ENCODE peak calls at places on chromosomes 4 and X, in five cellular contexts. C is GM12865; U is K562; D is choroid plexus epithelial cell; I is activated CD8-positive, alpha-beta T cell treated with anti-CD3 and anti-CD28 coated beads for 36 hours. Z is an unnamed sample.

GRCh38 chr4:78337216-78337615 is 214.4 kb upstream of the ANXA3 start:
- DNase-seq in I (no peak), D (peak), C (no peak), U (no peak), Z (no peak)

GRCh38 chrX:51834076-51834475 is 59.3 kb upstream of the MAGED1 start:
- DNase-seq in U (no peak), C (no peak), D (no peak), I (no peak), Z (no peak)

GRCh38 chr4:72031868-72032619 is at the start of gene NPFFR2:
- DNase-seq in C (no peak), I (no peak), D (no peak), U (peak), Z (no peak)

GRCh38 chr4:69485130-69485529 is 10.6 kb downstream of the UGT2B4 start:
- DNase-seq in I (no peak), C (no peak), D (no peak), U (no peak), Z (no peak)

GRCh38 chr4:109209647-109210046 is 92.8 kb downstream of the COL25A1 start:
- DNase-seq in U (no peak), C (no peak), D (no peak), I (no peak), Z (no peak)

GRCh38 chr4:40627540-40627939 is 2.1 kb downstream of the RBM47 start:
- DNase-seq in D (no peak), C (no peak), U (no peak), I (no peak), Z (no peak)

GRCh38 chr4:97953171-97953570 is 190.1 kb downstream of the STPG2 start:
- DNase-seq in I (no peak), U (no peak), D (no peak), C (no peak), Z (no peak)

GRCh38 chr4:38601244-38601915 is 62.6 kb upstream of the KLF3 start:
- DNase-seq in U (no peak), I (no peak), D (peak), C (no peak), Z (no peak)

GRCh38 chrX:38061335-38061734 is 55.0 kb downstream of the SYTL5 start:
- DNase-seq in U (no peak), C (no peak), D (no peak), I (no peak), Z (no peak)

GRCh38 chr4:119731778-119732177 is 103.2 kb upstream of the PDE5A start:
- DNase-seq in U (no peak), C (no peak), D (no peak), I (no peak), Z (no peak)

GRCh38 chr4:87188932-87189331 is 31.5 kb downstream of the KLHL8 start:
- DNase-seq in I (no peak), C (no peak), D (no peak), U (no peak), Z (no peak)

GRCh38 chrX:1453390-1453783 is 678 bp upstream of the ASMTL start:
- DNase-seq in I (no peak), C (no peak), U (no peak), D (no peak), Z (no peak)

GRCh38 chr4:127509155-127509554 is 123.6 kb upstream of the INTU start:
- DNase-seq in I (no peak), D (peak), U (no peak), C (no peak), Z (no peak)

GRCh38 chr4:110515676-110516075 is 39.7 kb downstream of the ENPEP start:
- DNase-seq in U (no peak), C (no peak), I (no peak), D (peak), Z (no peak)

GRCh38 chrX:21741378-21741777 is 16.5 kb downstream of the SMPX start:
- DNase-seq in U (no peak), I (no peak), C (no peak), D (no peak), Z (no peak)

GRCh38 chr4:24642941-24643628 is 58.7 kb upstream of the DHX15 start:
- DNase-seq in C (no peak), U (no peak), D (peak), I (no peak), Z (no peak)

GRCh38 chr4:23956601-23957364 is 66.9 kb upstream of the PPARGC1A start:
- DNase-seq in C (no peak), I (no peak), U (no peak), D (no peak), Z (no peak)

GRCh38 chr4:88809561-88810219 is 112.1 kb upstream of the NAP1L5 start:
- DNase-seq in U (no peak), D (no peak), I (no peak), C (no peak), Z (no peak)

GRCh38 chr4:76984127-76984526 is 34.6 kb downstream of the SEPTIN11 start:
- DNase-seq in U (peak), C (peak), D (peak), I (no peak), Z (no peak)

GRCh38 chr4:20944961-20945360 is 244.7 kb downstream of the PACRGL start:
- DNase-seq in D (no peak), U (no peak), C (no peak), I (no peak), Z (no peak)

GRCh38 chr4:79528241-79528706 is 120.2 kb upstream of the GK2 start:
- DNase-seq in D (peak), I (peak), C (no peak), U (no peak), Z (no peak)

GRCh38 chr4:74970577-74970976 is 37.7 kb downstream of the PARM1 start:
- DNase-seq in C (no peak), U (no peak), D (no peak), I (no peak), Z (no peak)

GRCh38 chr4:74968456-74969164 is 35.7 kb downstream of the PARM1 start:
- DNase-seq in D (no peak), U (no peak), I (no peak), C (peak), Z (no peak)

GRCh38 chr4:74967324-74967723 is 34.4 kb downstream of the PARM1 start:
- DNase-seq in I (no peak), U (no peak), D (no peak), C (no peak), Z (no peak)

GRCh38 chr4:74975082-74975481 is 42.2 kb downstream of the PARM1 start:
- DNase-seq in C (peak), D (no peak), I (no peak), U (no peak), Z (no peak)

DNA sequence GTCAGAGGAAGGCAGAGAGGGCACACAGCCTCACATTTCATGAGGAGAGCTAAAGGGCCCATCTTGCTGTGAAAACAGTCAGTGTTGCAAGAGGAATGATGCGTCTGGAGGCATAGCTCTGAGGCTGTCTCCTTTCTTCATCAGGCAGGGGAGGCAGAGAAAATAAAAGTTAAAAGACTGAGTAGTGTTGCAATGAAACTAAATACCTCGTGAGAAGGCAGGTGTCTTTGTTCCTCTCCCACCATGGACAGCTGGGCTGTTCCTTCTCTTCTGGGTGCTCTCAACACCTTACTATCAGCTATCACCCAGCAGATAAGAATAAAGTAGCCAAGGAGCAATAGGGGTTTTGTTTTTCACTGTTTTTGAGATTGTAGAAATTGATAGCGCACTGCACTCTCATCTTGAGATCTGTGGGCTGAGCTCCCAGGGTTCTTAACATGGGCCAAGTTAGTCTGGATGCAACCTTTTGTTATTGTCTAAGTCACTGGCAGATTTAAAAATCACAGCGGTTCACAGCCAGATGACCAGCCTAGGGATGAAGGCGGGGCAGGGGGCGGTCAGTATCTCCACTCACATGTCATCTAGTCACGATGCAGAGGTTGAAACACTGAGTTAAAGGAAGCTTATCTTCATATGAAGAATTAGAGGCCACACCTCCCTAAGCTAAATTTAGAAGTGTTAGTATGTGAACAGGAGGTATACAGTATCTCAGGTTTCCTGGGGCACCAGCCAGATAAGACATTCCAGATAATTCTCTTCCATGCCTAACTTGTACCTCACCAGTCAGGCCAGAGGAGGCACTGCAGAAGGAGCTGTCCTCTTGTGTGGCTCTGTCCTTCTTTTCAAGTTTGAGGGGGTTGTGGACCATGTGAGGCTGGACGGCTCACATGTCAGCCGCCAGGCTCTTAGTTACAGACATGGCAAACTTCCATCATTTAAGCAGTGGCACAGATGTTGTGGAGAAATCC is 36.9 kb downstream of the PARM1 start:
- DNase-seq in U (no peak), I (no peak), C (no peak), D (no peak), Z (no peak)
- TF ChIP-seq CTCF in U (no peak), I (no peak), C (no peak), D (no peak), Z (no peak)

GRCh38 chrX:45632506-45632905 is 431.8 kb upstream of the DIPK2B start:
- DNase-seq in C (no peak), U (no peak), I (no peak), D (no peak), Z (no peak)
- TF ChIP-seq CTCF in C (no peak), U (peak), I (no peak), D (no peak), Z (no peak)

DNA sequence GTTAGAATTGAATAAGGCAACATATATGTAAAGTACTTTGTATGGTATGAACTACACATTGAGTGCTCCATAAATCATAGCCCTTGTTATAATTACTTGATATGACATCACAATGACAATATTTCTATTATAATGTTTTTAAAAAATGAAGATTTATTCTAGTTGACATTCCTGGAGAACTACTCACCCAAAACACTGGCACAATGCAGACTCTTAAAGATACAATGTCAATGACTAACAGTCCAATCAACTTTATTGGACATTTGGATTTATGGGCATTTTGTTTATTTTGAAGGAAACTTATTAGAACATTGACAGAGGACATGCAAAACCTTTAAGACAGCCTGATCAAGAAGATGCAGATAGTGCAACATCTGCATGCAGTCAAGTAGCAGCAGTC is 55.3 kb downstream of the ASB9 start:
- DNase-seq in C (no peak), D (no peak), I (no peak), U (no peak), Z (no peak)
- TF ChIP-seq CTCF in C (no peak), D (no peak), I (no peak), U (no peak), Z (no peak)

GRCh38 chrX:39477438-39478120 is 620.2 kb downstream of the BCOR start:
- DNase-seq in U (peak), D (no peak), C (peak), I (peak), Z (peak)
- TF ChIP-seq CTCF in U (peak), D (no peak), C (peak), I (peak), Z (no peak)

DNA sequence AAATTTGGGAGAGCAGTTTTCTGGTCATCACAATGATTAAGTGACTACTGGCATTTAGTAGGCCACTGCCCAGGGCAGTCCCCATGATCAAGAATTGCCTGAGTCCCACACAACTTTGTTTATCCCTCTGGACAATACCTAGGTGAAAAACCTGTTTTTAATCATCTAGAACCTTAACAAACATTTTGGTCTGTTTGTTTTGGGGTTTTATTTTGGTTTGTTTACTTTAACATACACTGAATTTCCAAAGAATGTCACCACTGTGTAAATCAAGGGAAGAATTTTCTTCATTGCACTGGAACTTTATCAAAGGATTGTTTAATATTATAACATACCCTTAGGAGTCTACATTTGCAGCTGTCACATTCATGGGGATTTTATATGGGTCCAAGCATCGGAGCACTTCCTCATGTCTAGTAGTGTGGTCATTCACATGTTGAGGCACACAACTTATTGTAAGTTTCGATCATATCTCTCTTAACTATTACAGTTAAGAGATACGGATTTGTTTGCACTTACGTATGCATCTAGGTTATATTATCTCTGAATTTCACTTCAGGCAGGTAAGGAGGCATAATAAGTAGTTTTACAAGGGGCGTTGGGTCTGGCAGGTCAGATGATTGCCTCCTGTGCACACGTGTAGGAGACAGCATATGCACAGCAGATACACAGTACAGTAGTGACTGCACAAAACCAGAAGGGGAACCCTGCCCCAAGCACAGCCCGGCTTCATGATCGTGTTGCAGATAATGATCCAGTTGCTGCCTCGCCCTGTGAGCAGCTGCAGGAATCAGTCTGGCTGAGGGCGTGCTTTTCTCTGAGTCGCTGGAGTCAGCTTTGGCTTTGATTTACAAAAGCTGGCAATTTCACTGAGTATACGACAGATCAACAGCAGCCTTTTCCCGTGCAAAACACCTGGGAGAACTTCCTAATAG is 302.8 kb upstream of the GATB start:
- DNase-seq in U (no peak), C (no peak), D (no peak), I (peak), Z (peak)
- TF ChIP-seq CTCF in U (no peak), C (no peak), D (no peak), I (no peak), Z (no peak)

GRCh38 chrX:47222776-47223350 is 4.4 kb downstream of the CDK16 start:
- DNase-seq in U (peak), I (no peak), C (no peak), D (no peak), Z (no peak)
- TF ChIP-seq CTCF in U (no peak), I (no peak), C (no peak), D (no peak), Z (no peak)

DNA sequence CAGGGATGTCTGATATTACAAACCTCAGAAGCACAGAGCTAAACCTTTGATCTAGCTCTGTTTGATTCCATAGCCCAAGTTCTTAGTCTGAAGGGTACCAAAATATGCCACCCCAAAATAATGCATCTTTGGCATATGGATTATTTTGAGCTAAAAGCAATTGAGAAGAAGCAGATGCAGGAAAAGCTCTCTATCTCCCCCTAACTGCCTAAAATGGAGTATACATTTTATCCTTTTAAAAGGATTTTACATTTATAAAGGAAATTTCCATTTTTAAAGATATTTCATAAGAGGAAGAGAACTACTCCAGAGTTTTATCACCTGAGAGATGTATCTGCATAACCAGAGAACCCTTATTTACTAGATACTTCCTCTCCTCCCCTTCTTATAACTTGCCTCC is 158.7 kb downstream of the ZNF674 start:
- DNase-seq in I (no peak), D (peak), C (no peak), U (no peak), Z (no peak)
- TF ChIP-seq CTCF in I (peak), D (peak), C (peak), U (peak), Z (no peak)

DNA sequence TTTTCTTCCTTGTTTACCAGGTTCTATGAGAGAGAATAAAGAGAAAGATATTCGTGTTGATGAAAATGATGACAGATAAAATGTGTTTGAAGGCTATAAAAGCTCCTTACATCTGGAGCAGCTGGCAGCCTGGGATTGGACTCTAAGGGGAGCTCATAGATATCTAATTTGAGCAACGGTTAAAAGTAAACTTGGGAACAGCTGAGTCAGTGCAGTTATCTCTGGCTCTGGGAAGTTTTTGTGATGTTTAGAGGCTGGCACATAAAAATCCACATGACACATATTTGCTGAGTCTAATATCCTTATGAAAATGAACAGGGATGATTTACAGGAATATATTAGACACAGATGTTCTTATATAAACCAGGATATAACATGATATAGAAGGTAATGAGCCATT is 331.8 kb upstream of the TENM3 start:
- DNase-seq in U (no peak), D (peak), C (no peak), I (no peak), Z (no peak)
- TF ChIP-seq CTCF in U (no peak), D (no peak), C (no peak), I (no peak), Z (no peak)

GRCh38 chrX:94676285-94676684 is 1002.3 kb downstream of the FAM133A start:
- DNase-seq in I (no peak), C (no peak), D (no peak), U (no peak), Z (no peak)
- TF ChIP-seq CTCF in I (no peak), C (no peak), D (no peak), U (no peak), Z (no peak)

GRCh38 chr4:10204401-10205058 is 87.9 kb upstream of the WDR1 start:
- DNase-seq in U (no peak), D (no peak), I (no peak), C (no peak), Z (no peak)
- TF ChIP-seq CTCF in U (no peak), D (no peak), I (no peak), C (no peak), Z (no peak)

Z was measured in Peyer's patch.